ENCODE peak calls at places on chromosomes 6 and 20, in four cellular contexts. W is spleen, Z is tibial nerve, G is adrenal gland. Y is an unnamed sample.

GRCh38 chr6:62980724-62981123 is 230.5 kb upstream of the FKBP1C start:
- DNase-seq in W (no peak), Z (no peak), G (no peak), Y (no peak)

GRCh38 chr6:116866281-116866871 is 10.7 kb upstream of the RFX6 start:
- DNase-seq in W (no peak), Z (no peak), G (no peak), Y (no peak)

GRCh38 chr6:149317656-149318571 is at the start of gene TAB2:
- DNase-seq in W (peak; percentile 92), Z (peak; percentile 17), G (no peak), Y (peak; percentile 47)

GRCh38 chr20:38804682-38805501 is 605 bp upstream of the PPP1R16B start:
- DNase-seq in W (peak; percentile 91), Z (no peak), G (no peak), Y (peak; percentile 68)

GRCh38 chr6:83215131-83216047 is 22.2 kb downstream of the RWDD2A start:
- DNase-seq in W (no peak), Z (peak; percentile 29), G (peak; percentile 61), Y (no peak)

GRCh38 chr20:53623454-53624206 is 30.0 kb upstream of the ZNF217 start:
- DNase-seq in W (peak; percentile 81), Z (peak; percentile 61), G (peak; percentile 86), Y (no peak)

GRCh38 chr6:36853325-36853724 is 14.1 kb upstream of the CPNE5 start:
- DNase-seq in W (no peak), Z (no peak), G (no peak), Y (no peak)

GRCh38 chr6:149716181-149716580 is 1.7 kb downstream of the LATS1 start:
- DNase-seq in W (no peak), Z (no peak), G (no peak), Y (no peak)

GRCh38 chr20:48759631-48760245 is 68.1 kb downstream of the PREX1 start:
- DNase-seq in W (peak; percentile 69), Z (no peak), G (no peak), Y (no peak)

GRCh38 chr20:10893331-10893730 is 219.5 kb upstream of the JAG1 start:
- DNase-seq in W (no peak), Z (no peak), G (no peak), Y (no peak)

GRCh38 chr20:32820000-32820697 is 395 bp downstream of the MAPRE1 start:
- DNase-seq in W (peak; percentile 96), Z (peak; percentile 28), G (no peak), Y (no peak)

GRCh38 chr6:100461273-100461919 is 3.3 kb downstream of the SIM1 start:
- DNase-seq in W (no peak), Z (no peak), G (no peak), Y (no peak)

GRCh38 chr6:139378882-139379341 is 4.5 kb upstream of the CITED2 start:
- DNase-seq in W (no peak), Z (no peak), G (peak; percentile 43), Y (no peak)

GRCh38 chr6:125670586-125670985 is 78.8 kb upstream of the HEY2 start:
- DNase-seq in W (no peak), Z (no peak), G (no peak), Y (no peak)

GRCh38 chr6:28402197-28402596 is 2.6 kb upstream of the ZSCAN12 start:
- DNase-seq in W (no peak), Z (no peak), G (no peak), Y (no peak)

GRCh38 chr6:138161434-138162103 is at the start of gene ARFGEF3:
- DNase-seq in W (peak; percentile 82), Z (peak; percentile 14), G (peak; percentile 65), Y (peak; percentile 43)

GRCh38 chr20:330233-331149 is 5.1 kb downstream of the SOX12 start:
- DNase-seq in W (peak; percentile 79), Z (no peak), G (peak; percentile 64), Y (peak; percentile 33)

GRCh38 chr20:23163562-23163961 is 77.4 kb upstream of the CD93 start:
- DNase-seq in W (peak; percentile 31), Z (no peak), G (no peak), Y (no peak)

GRCh38 chr20:52761867-52762266 is 210.3 kb upstream of the TSHZ2 start:
- DNase-seq in W (no peak), Z (no peak), G (peak; percentile 52), Y (no peak)

GRCh38 chr6:165458134-165458533 is 148.7 kb upstream of the C6orf118 start:
- DNase-seq in W (no peak), Z (no peak), G (no peak), Y (no peak)

GRCh38 chr6:135183532-135184440 is 2.7 kb downstream of the MYB start:
- DNase-seq in W (peak; percentile 89), Z (no peak), G (peak; percentile 44), Y (peak; percentile 39)

GRCh38 chr6:13910443-13910842 is 14.3 kb upstream of the RNF182 start:
- DNase-seq in W (no peak), Z (no peak), G (no peak), Y (no peak)

GRCh38 chr6:157283900-157284737 is 39.2 kb downstream of the TMEM242 start:
- DNase-seq in W (peak; percentile 27), Z (no peak), G (no peak), Y (no peak)

GRCh38 chr20:19815553-19815991 is 57.5 kb downstream of the RIN2 start:
- DNase-seq in W (no peak), Z (peak; percentile 21), G (peak; percentile 52), Y (no peak)

GRCh38 chr6:11381801-11382513 is 149.5 kb upstream of the NEDD9 start:
- DNase-seq in W (peak; percentile 91), Z (no peak), G (no peak), Y (peak; percentile 66)

GRCh38 chr6:170450946-170451761 is 102.0 kb downstream of the PSMB1 start:
- DNase-seq in W (peak; percentile 45), Z (no peak), G (no peak), Y (no peak)

GRCh38 chr6:81834141-81834621 is 81.7 kb upstream of the TENT5A start:
- DNase-seq in W (no peak), Z (no peak), G (peak; percentile 40), Y (no peak)

GRCh38 chr6:166635146-166635545 is 8.1 kb upstream of the RPS6KA2 start:
- DNase-seq in W (no peak), Z (no peak), G (no peak), Y (no peak)

GRCh38 chr6:43516697-43517502 is at the start of the genes POLR1C and YIPF3:
- DNase-seq in W (peak; percentile 98), Z (peak; percentile 95), G (peak; percentile 98), Y (peak; percentile 95)

GRCh38 chr6:154277578-154278128 is 79.0 kb downstream of the IPCEF1 start:
- DNase-seq in W (no peak), Z (no peak), G (no peak), Y (no peak)
- TF ChIP-seq CTCF in W (no peak), Z (no peak), G (no peak), Y (no peak)

DNA sequence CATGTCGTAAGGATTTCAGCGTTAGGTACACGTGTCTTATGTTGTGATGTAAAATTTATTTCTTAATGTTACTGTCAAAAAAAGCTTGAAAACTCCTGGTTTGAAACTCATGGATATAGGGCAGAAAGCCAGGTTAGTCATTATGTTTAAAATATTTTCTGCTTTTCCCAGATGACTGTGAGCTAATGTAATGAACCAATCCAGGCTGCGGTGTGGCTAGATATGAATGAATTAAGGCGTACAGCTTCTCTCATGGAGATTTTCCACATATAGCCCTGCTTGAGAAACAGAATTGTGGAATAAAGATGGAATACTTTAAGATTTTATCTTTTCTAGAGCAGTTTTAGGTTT is 80.3 kb upstream of the STMND1 start:
- DNase-seq in W (no peak), Z (no peak), G (no peak), Y (no peak)
- TF ChIP-seq CTCF in W (no peak), Z (no peak), G (no peak), Y (no peak)

GRCh38 chr20:59495894-59496510 is 108.3 kb upstream of the PHACTR3 start:
- DNase-seq in W (peak; percentile 87), Z (peak; percentile 26), G (peak; percentile 69), Y (peak; percentile 58)
- TF ChIP-seq CTCF in W (peak; percentile 68), Z (peak; percentile 66), G (peak; percentile 61), Y (peak; percentile 93)

DNA sequence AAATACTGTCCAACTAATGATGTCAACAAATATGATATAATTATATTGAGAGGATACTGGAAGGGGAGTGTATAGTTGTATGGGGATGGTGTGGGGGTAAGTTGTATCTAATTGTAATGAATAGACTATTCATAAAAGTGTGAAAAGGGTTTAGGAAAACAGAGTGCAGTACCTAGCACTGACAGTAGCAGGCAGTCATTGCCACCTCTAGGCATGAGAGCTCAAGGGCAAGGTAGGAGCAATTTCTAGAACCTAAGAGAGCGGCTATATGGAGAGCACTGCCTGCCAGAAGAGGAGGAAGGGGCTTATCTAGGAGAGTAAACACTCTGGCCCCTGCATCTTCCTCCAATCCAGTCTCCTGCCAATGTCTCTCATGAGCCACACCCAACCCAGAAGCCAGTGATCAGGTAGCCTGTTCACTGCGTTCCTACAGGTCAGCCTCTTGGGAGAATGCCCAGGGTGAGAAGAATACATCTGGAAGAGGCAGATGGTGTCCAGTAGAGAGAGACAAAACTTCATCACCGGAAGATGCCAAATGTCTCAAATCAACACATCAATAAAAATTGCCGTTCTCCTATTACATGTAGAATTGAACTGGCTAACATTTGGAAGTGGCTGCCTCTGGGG is 200.0 kb downstream of the LY86 start:
- DNase-seq in W (no peak), Z (no peak), G (no peak), Y (no peak)
- TF ChIP-seq CTCF in W (peak; percentile 52), Z (no peak), G (peak; percentile 39), Y (no peak)

Y was measured in natural killer cell.